ENCODE peak calls at places on chromosomes 12 and 14, in four cellular contexts. X, E, D and M are unnamed samples.

GRCh38 chr14:74577247-74577947 is 34.6 kb downstream of the LTBP2 start:
- DNase-seq in X (no peak), E (no peak), D (no peak), M (no peak)

GRCh38 chr14:104934380-104934733 is 9.7 kb downstream of the PLD4 start:
- DNase-seq in X (no peak), E (no peak), D (no peak), M (no peak)

GRCh38 chr14:41062826-41063225 is 543.9 kb upstream of the LRFN5 start:
- DNase-seq in X (peak; percentile 57), E (no peak), D (no peak), M (no peak)

GRCh38 chr14:42002139-42002538 is 395.5 kb downstream of the LRFN5 start:
- DNase-seq in X (peak; percentile 2), E (no peak), D (no peak), M (no peak)

GRCh38 chr12:6399884-6400670 is 16.1 kb downstream of the LTBR start:
- DNase-seq in X (no peak), E (no peak), D (no peak), M (no peak)

GRCh38 chr12:122026706-122027328 is 5.1 kb downstream of the BCL7A start:
- DNase-seq in X (no peak), E (peak; percentile 54), D (no peak), M (no peak)

GRCh38 chr14:50402965-50403364 is 6.3 kb upstream of the CDKL1 start:
- DNase-seq in X (peak; percentile 42), E (no peak), D (no peak), M (no peak)

GRCh38 chr12:82461851-82462250 is 103.5 kb downstream of the METTL25 start:
- DNase-seq in X (peak; percentile 92), E (no peak), D (no peak), M (no peak)

GRCh38 chr12:12091977-12092663 is 21.4 kb downstream of the BCL2L14 start:
- DNase-seq in X (no peak), E (peak; percentile 50), D (no peak), M (no peak)

GRCh38 chr12:109165599-109165998 is 49.2 kb downstream of the ACACB start:
- DNase-seq in X (peak; percentile 52), E (no peak), D (no peak), M (no peak)